ENCODE peak calls at places on chromosomes 3 and 15, in four cellular contexts. One of them, this sample, is unnamed.

GRCh38 chr3:25603703-25604102 is 61.0 kb downstream of the TOP2B start:
- DNase-seq in IMR-90: no peak
- DNase-seq in heart left ventricle: peak
- DNase-seq in tibial nerve: no peak
- DNase-seq in this sample: no peak

GRCh38 chr3:72969766-72970165 is 26.8 kb upstream of the PPP4R2 start:
- DNase-seq in heart left ventricle: no peak
- DNase-seq in IMR-90: peak
- DNase-seq in tibial nerve: no peak
- DNase-seq in this sample: no peak

GRCh38 chr3:121072128-121072527 is 164.1 kb downstream of the STXBP5L start:
- DNase-seq in heart left ventricle: peak
- DNase-seq in tibial nerve: no peak
- DNase-seq in IMR-90: no peak
- DNase-seq in this sample: no peak

GRCh38 chr3:25785826-25786225 is 2.6 kb upstream of the NGLY1 start:
- DNase-seq in IMR-90: no peak
- DNase-seq in tibial nerve: no peak
- DNase-seq in heart left ventricle: no peak
- DNase-seq in this sample: no peak

GRCh38 chr3:36135863-36136262 is 244.4 kb upstream of the STAC start:
- DNase-seq in tibial nerve: no peak
- DNase-seq in IMR-90: no peak
- DNase-seq in heart left ventricle: no peak
- DNase-seq in this sample: no peak

GRCh38 chr3:30804983-30805382 is 89.5 kb downstream of the GADL1 start:
- DNase-seq in tibial nerve: no peak
- DNase-seq in heart left ventricle: no peak
- DNase-seq in IMR-90: no peak
- DNase-seq in this sample: no peak

GRCh38 chr3:188021502-188022040 is 132.4 kb upstream of the LPP start:
- DNase-seq in heart left ventricle: no peak
- DNase-seq in IMR-90: peak
- DNase-seq in tibial nerve: no peak
- DNase-seq in this sample: no peak

GRCh38 chr3:31343075-31343474 is 189.7 kb upstream of the STT3B start:
- DNase-seq in tibial nerve: no peak
- DNase-seq in heart left ventricle: no peak
- DNase-seq in IMR-90: no peak
- DNase-seq in this sample: no peak

GRCh38 chr3:67550541-67550940 is 103.9 kb downstream of the SUCLG2 start:
- DNase-seq in heart left ventricle: no peak
- DNase-seq in IMR-90: no peak
- DNase-seq in tibial nerve: no peak
- DNase-seq in this sample: no peak

GRCh38 chr3:122533931-122534334 is 19.2 kb upstream of the KPNA1 start:
- DNase-seq in tibial nerve: no peak
- DNase-seq in heart left ventricle: no peak
- DNase-seq in IMR-90: peak
- DNase-seq in this sample: no peak

GRCh38 chr15:82530606-82531379 is 9.5 kb downstream of the RPS17 start:
- DNase-seq in tibial nerve: peak
- DNase-seq in IMR-90: peak
- DNase-seq in heart left ventricle: peak
- DNase-seq in this sample: peak

GRCh38 chr15:65766422-65767263 is 25.4 kb downstream of the DENND4A start:
- DNase-seq in tibial nerve: no peak
- DNase-seq in IMR-90: peak
- DNase-seq in heart left ventricle: no peak
- DNase-seq in this sample: no peak

GRCh38 chr15:22839046-22839705 is 710 bp downstream of the NIPA2 start:
- DNase-seq in tibial nerve: no peak
- DNase-seq in heart left ventricle: no peak
- DNase-seq in IMR-90: no peak
- DNase-seq in this sample: no peak

GRCh38 chr15:94848054-94848453 is 616.7 kb downstream of the MCTP2 start:
- DNase-seq in heart left ventricle: no peak
- DNase-seq in IMR-90: no peak
- DNase-seq in tibial nerve: no peak
- DNase-seq in this sample: no peak

GRCh38 chr3:152105446-152105845 is 163.3 kb upstream of the MBNL1 start:
- DNase-seq in heart left ventricle: no peak
- DNase-seq in IMR-90: peak
- DNase-seq in tibial nerve: no peak
- DNase-seq in this sample: no peak
- H3K27ac ChIP-seq in heart left ventricle: no peak
- H3K27ac ChIP-seq in IMR-90: no peak
- H3K27ac ChIP-seq in tibial nerve: no peak
- H3K27ac ChIP-seq in this sample: no peak

GRCh38 chr3:149374391-149374790 is 3.1 kb downstream of the TM4SF1 start:
- DNase-seq in IMR-90: no peak
- DNase-seq in tibial nerve: no peak
- DNase-seq in heart left ventricle: no peak
- DNase-seq in this sample: no peak

GRCh38 chr3:149376728-149377407 is 581 bp downstream of the TM4SF1 start:
- DNase-seq in IMR-90: peak
- DNase-seq in tibial nerve: no peak
- DNase-seq in heart left ventricle: no peak
- DNase-seq in this sample: no peak

GRCh38 chr3:149377408-149378111 is at the start of gene TM4SF1:
- DNase-seq in heart left ventricle: peak
- DNase-seq in IMR-90: peak
- DNase-seq in tibial nerve: peak
- DNase-seq in this sample: peak

GRCh38 chr3:149375164-149375823 is 2.2 kb downstream of the TM4SF1 start:
- DNase-seq in tibial nerve: no peak
- DNase-seq in IMR-90: peak
- DNase-seq in heart left ventricle: no peak
- DNase-seq in this sample: no peak

GRCh38 chr3:149375824-149376196 is 1.6 kb downstream of the TM4SF1 start:
- DNase-seq in heart left ventricle: no peak
- DNase-seq in IMR-90: no peak
- DNase-seq in tibial nerve: no peak
- DNase-seq in this sample: no peak
- TF ChIP-seq POLR2A in heart left ventricle: no peak
- TF ChIP-seq POLR2A in IMR-90: peak
- TF ChIP-seq POLR2A in tibial nerve: no peak
- TF ChIP-seq POLR2A in this sample: no peak

GRCh38 chr3:37245003-37245402 is 70.6 kb upstream of the LRRFIP2 start:
- DNase-seq in heart left ventricle: no peak
- DNase-seq in tibial nerve: no peak
- DNase-seq in IMR-90: no peak
- DNase-seq in this sample: no peak
- H3K27ac ChIP-seq in heart left ventricle: peak
- H3K27ac ChIP-seq in tibial nerve: no peak
- H3K27ac ChIP-seq in IMR-90: no peak
- H3K27ac ChIP-seq in this sample: no peak

DNA sequence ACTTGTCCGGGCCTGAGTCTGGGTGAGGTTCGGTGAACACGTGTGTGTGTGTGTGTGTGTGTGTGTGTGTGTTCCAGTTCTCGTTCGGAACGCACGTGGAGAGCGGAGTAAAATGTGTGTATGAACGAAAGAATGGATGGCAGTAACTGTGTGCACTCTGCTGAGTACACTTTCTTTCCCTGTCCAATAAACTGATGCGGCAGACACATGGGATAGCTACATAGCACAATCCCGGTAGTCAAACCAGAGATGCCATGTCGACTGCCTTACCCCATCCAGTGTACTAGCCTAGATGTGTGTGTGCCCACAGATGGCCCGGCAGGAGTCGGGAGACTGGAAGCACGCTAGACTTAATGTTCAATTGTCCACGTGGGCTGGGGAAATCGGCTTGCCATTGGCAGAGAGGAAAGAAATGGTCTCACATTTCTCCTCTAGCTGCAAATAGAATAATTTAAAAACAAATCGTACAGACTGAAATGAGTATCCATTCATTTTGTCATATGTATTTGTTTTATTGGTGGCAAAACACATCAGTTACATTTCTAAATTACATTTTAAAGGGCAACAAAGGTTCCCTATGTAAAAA is 579 bp upstream of the GOLIM4 start:
- DNase-seq in heart left ventricle: peak
- DNase-seq in IMR-90: peak
- DNase-seq in tibial nerve: no peak
- DNase-seq in this sample: no peak
- TF ChIP-seq POLR2A in heart left ventricle: no peak
- TF ChIP-seq POLR2A in IMR-90: no peak
- TF ChIP-seq POLR2A in tibial nerve: no peak
- TF ChIP-seq POLR2A in this sample: no peak

GRCh38 chr3:65562444-65562843 is 476.3 kb downstream of the MAGI1 start:
- DNase-seq in heart left ventricle: no peak
- DNase-seq in tibial nerve: no peak
- DNase-seq in IMR-90: no peak
- DNase-seq in this sample: no peak

GRCh38 chr3:65560901-65561300 is 477.8 kb downstream of the MAGI1 start:
- DNase-seq in IMR-90: no peak
- DNase-seq in heart left ventricle: no peak
- DNase-seq in tibial nerve: no peak
- DNase-seq in this sample: no peak

GRCh38 chr3:65561617-65562016 is 477.1 kb downstream of the MAGI1 start:
- DNase-seq in IMR-90: no peak
- DNase-seq in heart left ventricle: no peak
- DNase-seq in tibial nerve: no peak
- DNase-seq in this sample: no peak

GRCh38 chr3:65560133-65560532 is 478.6 kb downstream of the MAGI1 start:
- DNase-seq in IMR-90: no peak
- DNase-seq in heart left ventricle: no peak
- DNase-seq in tibial nerve: no peak
- DNase-seq in this sample: no peak

DNA sequence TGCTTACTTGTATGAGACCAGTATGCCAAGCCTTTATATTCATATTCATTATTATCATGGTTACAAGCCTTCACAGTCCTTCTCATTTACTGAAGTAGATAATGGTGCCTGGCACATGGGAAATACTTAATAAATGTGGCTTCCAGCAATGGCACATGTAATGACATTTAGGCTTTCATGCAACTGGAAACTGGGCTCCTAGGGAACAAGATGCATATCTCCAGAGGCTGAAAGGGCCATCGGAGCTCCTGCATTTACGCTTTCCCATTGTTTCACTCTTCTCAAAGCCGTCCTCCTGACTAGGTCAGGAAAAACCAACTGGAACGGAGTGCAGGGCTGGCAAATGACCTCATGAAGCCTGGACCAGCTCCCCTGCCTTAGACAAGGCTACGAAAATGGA is 474.9 kb downstream of the MAGI1 start:
- DNase-seq in heart left ventricle: no peak
- DNase-seq in IMR-90: no peak
- DNase-seq in tibial nerve: no peak
- DNase-seq in this sample: no peak
- H3K27ac ChIP-seq in heart left ventricle: peak
- H3K27ac ChIP-seq in IMR-90: no peak
- H3K27ac ChIP-seq in tibial nerve: no peak
- H3K27ac ChIP-seq in this sample: no peak

GRCh38 chr15:78716651-78717050 is 75.6 kb upstream of the CHRNB4 start:
- DNase-seq in heart left ventricle: no peak
- DNase-seq in tibial nerve: no peak
- DNase-seq in IMR-90: peak
- DNase-seq in this sample: no peak

GRCh38 chr15:78715439-78715838 is 74.4 kb upstream of the CHRNB4 start:
- DNase-seq in IMR-90: no peak
- DNase-seq in tibial nerve: no peak
- DNase-seq in heart left ventricle: no peak
- DNase-seq in this sample: no peak

GRCh38 chr15:78718842-78719241 is 77.8 kb upstream of the CHRNB4 start:
- DNase-seq in heart left ventricle: no peak
- DNase-seq in IMR-90: no peak
- DNase-seq in tibial nerve: no peak
- DNase-seq in this sample: no peak

GRCh38 chr15:78715930-78716329 is 74.9 kb upstream of the CHRNB4 start:
- DNase-seq in heart left ventricle: no peak
- DNase-seq in tibial nerve: no peak
- DNase-seq in IMR-90: peak
- DNase-seq in this sample: no peak

GRCh38 chr15:78718257-78718656 is 77.2 kb upstream of the CHRNB4 start:
- DNase-seq in IMR-90: no peak
- DNase-seq in heart left ventricle: no peak
- DNase-seq in tibial nerve: no peak
- DNase-seq in this sample: no peak
- TF ChIP-seq POLR2A in IMR-90: no peak
- TF ChIP-seq POLR2A in heart left ventricle: no peak
- TF ChIP-seq POLR2A in tibial nerve: no peak
- TF ChIP-seq POLR2A in this sample: no peak

DNA sequence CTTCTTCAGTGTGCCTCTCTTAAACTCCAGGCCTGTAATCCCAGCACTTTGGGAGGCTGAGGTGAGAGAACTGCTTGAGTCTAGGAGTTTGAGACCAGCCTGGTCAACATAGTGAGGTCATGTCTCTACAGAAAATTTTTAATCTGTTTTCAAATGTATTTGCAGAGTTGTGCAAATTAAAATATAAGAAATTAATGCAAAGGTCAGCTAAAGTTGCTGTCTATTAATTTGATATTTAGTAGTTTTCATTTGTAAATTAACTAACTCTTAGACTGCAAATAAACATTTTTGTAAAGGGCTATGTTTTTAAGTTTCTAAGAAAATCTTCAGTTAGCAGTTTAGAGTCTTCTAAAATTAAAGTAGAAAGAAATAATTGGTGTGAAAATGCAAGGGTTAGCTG is 99.9 kb upstream of the TJP1 start:
- DNase-seq in tibial nerve: no peak
- DNase-seq in heart left ventricle: no peak
- DNase-seq in IMR-90: no peak
- DNase-seq in this sample: no peak
- H3K27ac ChIP-seq in tibial nerve: no peak
- H3K27ac ChIP-seq in heart left ventricle: no peak
- H3K27ac ChIP-seq in IMR-90: no peak
- H3K27ac ChIP-seq in this sample: no peak

GRCh38 chr15:42264790-42265189 is 8.2 kb upstream of the GANC start:
- DNase-seq in heart left ventricle: no peak
- DNase-seq in IMR-90: no peak
- DNase-seq in tibial nerve: no peak
- DNase-seq in this sample: no peak

GRCh38 chr15:42272768-42273098 is 268 bp upstream of the GANC start:
- DNase-seq in IMR-90: no peak
- DNase-seq in tibial nerve: no peak
- DNase-seq in heart left ventricle: no peak
- DNase-seq in this sample: no peak

GRCh38 chr15:42270551-42270950 is 2.5 kb upstream of the GANC start:
- DNase-seq in IMR-90: no peak
- DNase-seq in heart left ventricle: no peak
- DNase-seq in tibial nerve: no peak
- DNase-seq in this sample: no peak

GRCh38 chr15:42270996-42271395 is 2.0 kb upstream of the GANC start:
- DNase-seq in tibial nerve: no peak
- DNase-seq in IMR-90: no peak
- DNase-seq in heart left ventricle: no peak
- DNase-seq in this sample: no peak

GRCh38 chr15:42267286-42267685 is 5.7 kb upstream of the GANC start:
- DNase-seq in heart left ventricle: no peak
- DNase-seq in IMR-90: peak
- DNase-seq in tibial nerve: no peak
- DNase-seq in this sample: no peak
- TF ChIP-seq POLR2A in heart left ventricle: no peak
- TF ChIP-seq POLR2A in IMR-90: no peak
- TF ChIP-seq POLR2A in tibial nerve: no peak
- TF ChIP-seq POLR2A in this sample: no peak